ENCODE peak calls at places on chromosomes 16 and 17, in ten cellular contexts. H is heart left ventricle; P is NCI-H226; F is right lobe of liver; N is HS-27A; T is effector memory CD4-positive, alpha-beta T cell; L is activated CD8-positive, alpha-beta T cell treated with anti-CD3 and anti-CD28 coated beads, Interleukin-2, amount 10 ng/mL, durations not matched to agents 7 days and 5 days; W is hippocampal formation; A is islet precursor cell; J is T follicular helper cell. O is an unnamed sample.

GRCh38 chr17:43175213-43176118 is 4.5 kb downstream of the NBR1 start:
- DNase-seq in H (no peak), W (no peak), J (no peak), L (no peak), N (no peak), F (no peak), T (no peak), A (no peak), P (no peak), O (no peak)

GRCh38 chr16:69469807-69470561 is 45.6 kb downstream of the CYB5B start:
- DNase-seq in N (no peak), T (no peak), A (no peak), F (no peak), W (no peak), L (no peak), P (no peak), J (no peak), H (no peak), O (peak; percentile 62)

GRCh38 chr16:76959166-76959565 is 231.8 kb upstream of the MON1B start:
- DNase-seq in H (no peak), T (no peak), J (no peak), P (no peak), N (no peak), L (no peak), W (no peak), F (no peak), A (peak; percentile 85), O (no peak)

GRCh38 chr17:42424991-42425610 is 2.0 kb upstream of the CAVIN1 start:
- DNase-seq in P (no peak), W (no peak), H (no peak), L (no peak), T (no peak), J (no peak), A (no peak), F (no peak), N (no peak), O (no peak)

GRCh38 chr17:55116440-55116914 is 147.9 kb downstream of the STXBP4 start:
- DNase-seq in T (no peak), H (no peak), F (no peak), W (no peak), P (no peak), L (no peak), A (no peak), J (no peak), N (no peak), O (no peak)

GRCh38 chr16:79932564-79932963 is 332.0 kb upstream of the MAF start:
- DNase-seq in A (no peak), W (no peak), J (no peak), P (no peak), T (no peak), H (no peak), N (no peak), F (no peak), L (no peak), O (no peak)

GRCh38 chr17:81396278-81396721 is 1.0 kb downstream of the BAHCC1 start:
- DNase-seq in L (no peak), N (no peak), H (no peak), W (no peak), T (no peak), A (no peak), J (no peak), P (no peak), F (no peak), O (no peak)

GRCh38 chr17:48630009-48630924 is 4.1 kb upstream of the HOXB9 start:
- DNase-seq in J (no peak), W (no peak), T (no peak), A (peak; percentile 38), P (no peak), N (no peak), F (no peak), H (no peak), L (no peak), O (no peak)

GRCh38 chr17:17783825-17784598 is 52.8 kb downstream of the SREBF1 start:
- DNase-seq in P (no peak), N (no peak), J (no peak), H (peak; percentile 72), L (no peak), T (no peak), A (peak; percentile 74), F (no peak), W (peak; percentile 67), O (peak; percentile 60)

GRCh38 chr17:18182190-18182977 is 1.2 kb upstream of the ALKBH5 start:
- DNase-seq in J (peak; percentile 7), W (no peak), N (no peak), P (peak; percentile 73), H (peak; percentile 53), L (peak; percentile 31), F (peak; percentile 87), A (no peak), T (no peak), O (peak; percentile 61)

GRCh38 chr17:72878975-72879660 is 213.4 kb downstream of the SLC39A11 start:
- DNase-seq in W (no peak), A (no peak), J (no peak), T (no peak), N (no peak), F (no peak), P (peak; percentile 66), H (no peak), L (no peak), O (no peak)

GRCh38 chr17:34110315-34110714 is 144.8 kb upstream of the CCL2 start:
- DNase-seq in T (no peak), W (no peak), F (peak; percentile 90), N (no peak), J (no peak), A (peak; percentile 61), H (no peak), P (no peak), L (no peak), O (no peak)

GRCh38 chr16:49351119-49351518 is 22.5 kb upstream of the C16orf78 start:
- DNase-seq in W (no peak), N (no peak), L (no peak), A (peak; percentile 64), P (no peak), J (no peak), T (no peak), H (no peak), F (no peak), O (peak; percentile 13)

GRCh38 chr16:19771796-19772195 is 53.7 kb downstream of the IQCK start:
- DNase-seq in N (no peak), F (no peak), P (no peak), H (no peak), T (no peak), L (no peak), A (peak; percentile 15), W (peak; percentile 28), J (no peak), O (no peak)

GRCh38 chr16:919658-920631 is 50.8 kb downstream of the LMF1 start:
- DNase-seq in T (no peak), F (no peak), P (no peak), J (no peak), A (no peak), L (no peak), H (no peak), N (no peak), W (no peak), O (no peak)

GRCh38 chr16:12158428-12158827 is 181.9 kb downstream of the SNX29 start:
- DNase-seq in N (peak; percentile 92), L (no peak), T (no peak), A (no peak), P (peak; percentile 30), H (no peak), W (no peak), F (no peak), J (no peak), O (no peak)

GRCh38 chr16:24255446-24256352 is at the start of gene CACNG3:
- DNase-seq in W (peak; percentile 20), N (no peak), P (peak; percentile 36), H (peak; percentile 35), L (peak; percentile 84), J (peak; percentile 42), A (peak; percentile 93), T (peak; percentile 16), F (peak; percentile 48), O (peak; percentile 83)

GRCh38 chr16:83136419-83136818 is 509.6 kb downstream of the CDH13 start:
- DNase-seq in P (no peak), H (no peak), A (no peak), L (no peak), F (no peak), W (no peak), T (no peak), J (no peak), N (no peak), O (no peak)

GRCh38 chr16:6643083-6643686 is 689.5 kb upstream of the RBFOX1 start:
- DNase-seq in A (peak; percentile 70), F (no peak), J (peak; percentile 4), T (peak; percentile 0), H (no peak), N (peak; percentile 8), L (peak; percentile 61), W (peak; percentile 63), P (peak; percentile 13), O (peak; percentile 55)

GRCh38 chr17:1070411-1070810 is 73.5 kb downstream of the TIMM22 start:
- DNase-seq in W (no peak), P (no peak), N (no peak), L (no peak), F (no peak), J (no peak), A (no peak), H (no peak), T (no peak), O (no peak)

GRCh38 chr17:69677130-69677529 is 262.6 kb downstream of the MAP2K6 start:
- DNase-seq in N (no peak), H (no peak), W (no peak), L (no peak), J (no peak), F (no peak), A (no peak), P (no peak), T (no peak), O (no peak)

GRCh38 chr16:3216263-3216640 is 18.7 kb downstream of the ZNF200 start:
- DNase-seq in T (no peak), H (no peak), A (no peak), W (no peak), L (no peak), F (no peak), J (no peak), N (no peak), P (no peak), O (no peak)

GRCh38 chr17:57271821-57272220 is 15.5 kb downstream of the MSI2 start:
- DNase-seq in P (no peak), F (no peak), N (no peak), W (peak; percentile 33), T (no peak), H (no peak), L (no peak), A (peak; percentile 60), J (no peak), O (no peak)

GRCh38 chr16:75472908-75473877 is 8.7 kb upstream of the TMEM170A start:
- DNase-seq in H (no peak), L (no peak), F (no peak), W (no peak), T (no peak), J (no peak), N (no peak), A (no peak), P (no peak), O (no peak)

GRCh38 chr16:85265161-85265784 is 153.0 kb upstream of the CIBAR2 start:
- DNase-seq in T (no peak), A (no peak), N (no peak), H (no peak), F (no peak), P (no peak), W (no peak), J (no peak), L (no peak), O (no peak)

GRCh38 chr16:1929578-1930337 is 11.5 kb upstream of the HS3ST6 start:
- DNase-seq in A (peak; percentile 90), N (peak; percentile 29), H (peak; percentile 92), W (peak; percentile 73), F (peak; percentile 91), T (peak; percentile 78), J (peak; percentile 87), L (peak; percentile 92), P (peak; percentile 71), O (peak; percentile 88)

GRCh38 chr17:38981640-38982039 is 14.4 kb upstream of the FBXO47 start:
- DNase-seq in T (no peak), H (no peak), N (no peak), F (no peak), L (no peak), P (no peak), A (peak; percentile 35), J (no peak), W (no peak), O (no peak)

GRCh38 chr17:57766307-57766943 is 21.3 kb upstream of the CCDC182 start:
- DNase-seq in P (no peak), N (no peak), J (no peak), A (no peak), H (no peak), L (no peak), W (no peak), T (no peak), F (no peak), O (no peak)

O was measured in NB4.